ENCODE peak calls at places on chromosomes 16 and 17, in nine cellular contexts. W is Caco-2; V is CD8-positive, alpha-beta memory T cell; I is HS-27A; R is renal cortical epithelial cell; X is NCI-H1092; D is stimulated activated CD8-positive, alpha-beta memory T cell treated with anti-CD3 and anti-CD28 coated beads, Interleukin-15, amount 100 ng/mL, for 24 hours; C is activated naive CD4-positive, alpha-beta T cell treated with Interleukin-2 at 50 U/mL for 16 hours; J is ascending aorta. M is an unnamed sample.

GRCh38 chr16:75385507-75386152 is 47.7 kb downstream of the CFDP1 start:
- DNase-seq in W (peak), V (no peak), I (peak), R (peak), X (peak), D (no peak), C (no peak), J (no peak), M (peak)

GRCh38 chr17:82800885-82801284 is 38.9 kb downstream of the ZNF750 start:
- DNase-seq in W (no peak), V (no peak), I (no peak), R (no peak), X (no peak), D (no peak), C (no peak), J (no peak), M (no peak)

GRCh38 chr16:28193530-28194423 is 18.0 kb downstream of the XPO6 start:
- DNase-seq in W (peak), V (peak), I (peak), R (peak), X (no peak), D (no peak), C (peak), J (peak), M (peak)

GRCh38 chr16:22313876-22314470 is 16.8 kb downstream of the POLR3E start:
- DNase-seq in W (no peak), V (no peak), I (no peak), R (no peak), X (no peak), D (no peak), C (no peak), J (peak), M (no peak)

GRCh38 chr17:7043544-7044268 is at the start of gene SLC16A11:
- DNase-seq in W (peak), V (peak), I (no peak), R (no peak), X (peak), D (no peak), C (peak), J (no peak), M (no peak)

GRCh38 chr17:48626470-48627241 is 498 bp upstream of the HOXB9 start:
- DNase-seq in W (peak), V (peak), I (no peak), R (peak), X (no peak), D (no peak), C (peak), J (no peak), M (peak)

GRCh38 chr17:22266231-22266630 is 573.9 kb downstream of the KCNJ18 start:
- DNase-seq in W (no peak), V (no peak), I (no peak), R (no peak), X (no peak), D (no peak), C (no peak), J (no peak), M (no peak)

GRCh38 chr17:77579131-77579530 is 379.4 kb upstream of the TNRC6C start:
- DNase-seq in W (no peak), V (no peak), I (no peak), R (no peak), X (no peak), D (no peak), C (no peak), J (peak), M (no peak)

GRCh38 chr16:81604960-81605383 is 160.4 kb downstream of the CMIP start:
- DNase-seq in W (no peak), V (no peak), I (no peak), R (peak), X (no peak), D (no peak), C (no peak), J (no peak), M (no peak)

GRCh38 chr17:560379-560935 is 154.2 kb downstream of the VPS53 start:
- DNase-seq in W (no peak), V (no peak), I (no peak), R (no peak), X (no peak), D (no peak), C (no peak), J (no peak), M (peak)

GRCh38 chr17:17179371-17179827 is 26.7 kb downstream of the PLD6 start:
- DNase-seq in W (no peak), V (no peak), I (no peak), R (no peak), X (no peak), D (no peak), C (no peak), J (no peak), M (no peak)

GRCh38 chr16:86476956-86477530 is 33.3 kb upstream of the FOXF1 start:
- DNase-seq in W (no peak), V (no peak), I (no peak), R (no peak), X (no peak), D (no peak), C (no peak), J (no peak), M (peak)

GRCh38 chr16:71358464-71359031 is at the start of gene CALB2:
- DNase-seq in W (peak), V (peak), I (no peak), R (no peak), X (peak), D (peak), C (peak), J (peak), M (peak)